ENCODE peak calls at places on chromosomes 7 and 10, in nine cellular contexts. B is spleen, K is suprapubic skin, R is HCT116, G is uterus, Y is heart left ventricle, W is IMR-90, N is sigmoid colon, J is stomach. T is an unnamed sample.

GRCh38 chr10:89644691-89644966 is 413 bp downstream of the PANK1 start:
- DNase-seq in W (no peak), J (no peak), G (no peak), B (peak), N (no peak), R (no peak), K (peak), Y (no peak), T (no peak)

GRCh38 chr10:118592675-118593330 is 2.6 kb downstream of the PRLHR start:
- DNase-seq in Y (no peak), R (no peak), K (no peak), N (no peak), W (no peak), J (no peak), G (no peak), B (no peak), T (no peak)

GRCh38 chr7:155983176-155983815 is 171.0 kb upstream of the SHH start:
- DNase-seq in Y (no peak), N (peak), R (no peak), W (no peak), K (peak), B (no peak), G (no peak), J (peak), T (no peak)

GRCh38 chr7:73429218-73429617 is 4.4 kb upstream of the FZD9 start:
- DNase-seq in Y (no peak), B (peak), K (no peak), W (peak), R (no peak), G (no peak), N (no peak), J (no peak), T (no peak)

GRCh38 chr7:23717788-23718187 is 7.8 kb downstream of the STK31 start:
- DNase-seq in J (no peak), Y (no peak), G (no peak), N (no peak), W (no peak), K (no peak), B (no peak), R (no peak), T (no peak)

GRCh38 chr7:37337522-37337921 is 111.1 kb downstream of the ELMO1 start:
- DNase-seq in G (no peak), J (no peak), R (no peak), N (no peak), K (no peak), W (no peak), B (no peak), Y (no peak), T (no peak)

GRCh38 chr7:24732646-24733413 is 24.4 kb downstream of the GSDME start:
- DNase-seq in J (no peak), K (no peak), B (no peak), W (peak), G (no peak), Y (no peak), N (no peak), R (no peak), T (peak)

GRCh38 chr10:17088118-17088806 is 41.3 kb downstream of the CUBN start:
- DNase-seq in N (no peak), R (no peak), K (no peak), G (no peak), J (no peak), Y (no peak), W (peak), B (no peak), T (no peak)

GRCh38 chr10:90222939-90223338 is 521.5 kb downstream of the KIF20B start:
- DNase-seq in K (no peak), G (no peak), B (no peak), Y (no peak), N (no peak), W (no peak), R (no peak), J (no peak), T (no peak)

GRCh38 chr10:127524229-127524628 is 24.9 kb upstream of the NPS start:
- DNase-seq in G (no peak), J (no peak), W (no peak), N (no peak), Y (no peak), K (no peak), B (no peak), R (peak), T (no peak)

GRCh38 chr10:74827045-74827441 is 643 bp downstream of the KAT6B start:
- DNase-seq in N (no peak), J (no peak), W (no peak), Y (no peak), G (no peak), K (no peak), R (no peak), B (no peak), T (no peak)

GRCh38 chr10:103677486-103677885 is 177.9 kb downstream of the SH3PXD2A start:
- DNase-seq in K (no peak), W (no peak), J (no peak), N (no peak), G (no peak), Y (no peak), R (no peak), B (no peak), T (no peak)

GRCh38 chr10:30047430-30047829 is 12.0 kb downstream of the JCAD start:
- DNase-seq in Y (no peak), J (no peak), B (no peak), R (no peak), K (no peak), N (no peak), G (no peak), W (no peak), T (no peak)

GRCh38 chr10:30045961-30046360 is 13.4 kb downstream of the JCAD start:
- DNase-seq in Y (no peak), J (no peak), B (no peak), W (no peak), G (no peak), R (no peak), K (no peak), N (no peak), T (no peak)

GRCh38 chr10:30048768-30049507 is 10.4 kb downstream of the JCAD start:
- DNase-seq in Y (peak), B (no peak), R (no peak), G (peak), K (no peak), N (no peak), W (no peak), J (no peak), T (no peak)

GRCh38 chr10:30047924-30048531 is 11.4 kb downstream of the JCAD start:
- DNase-seq in Y (no peak), J (no peak), N (no peak), W (no peak), G (no peak), K (no peak), R (no peak), B (no peak), T (no peak)

DNA sequence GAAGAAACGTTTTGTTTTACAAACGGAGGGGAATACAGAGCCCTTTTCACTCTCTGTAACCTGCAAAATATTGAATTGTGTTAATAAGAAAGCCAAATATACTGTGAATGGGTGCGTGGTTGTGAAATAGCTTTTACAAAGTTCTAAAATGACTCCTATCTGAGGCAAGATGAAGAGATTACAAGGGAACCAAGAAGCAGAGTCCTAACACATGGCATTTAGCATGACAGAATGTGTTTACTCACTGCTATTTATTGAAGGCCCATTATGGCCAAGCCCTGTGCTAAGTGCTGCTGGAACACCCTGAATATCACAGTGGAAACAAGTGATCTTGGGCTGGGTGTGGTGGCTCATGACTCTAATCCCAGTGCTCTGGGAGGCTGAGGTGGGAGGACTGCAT is 12.9 kb downstream of the JCAD start:
- DNase-seq in W (no peak), K (no peak), B (no peak), J (no peak), Y (no peak), G (no peak), R (no peak), N (no peak), T (no peak)
- TF ChIP-seq POLR2A in W (no peak), K (no peak), B (no peak), J (no peak), Y (no peak), G (no peak), R (no peak), N (no peak), T (no peak)

GRCh38 chr10:131021246-131021895 is 290.1 kb downstream of the TCERG1L start:
- DNase-seq in J (no peak), W (no peak), G (no peak), R (no peak), Y (no peak), K (peak), N (peak), B (peak), T (no peak)
- TF ChIP-seq POLR2A in J (no peak), W (no peak), G (no peak), R (no peak), Y (no peak), K (no peak), N (no peak), B (no peak), T (no peak)

GRCh38 chr10:69048103-69048502 is 39.8 kb upstream of the SRGN start:
- DNase-seq in Y (peak), J (peak), N (peak), G (no peak), B (peak), W (peak), R (no peak), K (no peak), T (no peak)
- TF ChIP-seq POLR2A in Y (no peak), J (no peak), N (no peak), G (no peak), B (no peak), W (no peak), R (no peak), K (no peak), T (no peak)

GRCh38 chr10:133261726-133262325 is 14.8 kb downstream of the ADAM8 start:
- DNase-seq in B (peak), G (peak), W (peak), K (peak), Y (peak), R (no peak), J (peak), N (peak), T (peak)
- TF ChIP-seq POLR2A in B (no peak), G (peak), W (peak), K (peak), Y (no peak), R (no peak), J (no peak), N (no peak), T (no peak)

GRCh38 chr7:16989883-16990413 is 108.2 kb upstream of the AGR3 start:
- DNase-seq in B (no peak), R (peak), Y (peak), K (peak), G (peak), N (peak), J (peak), W (peak), T (peak)
- TF ChIP-seq POLR2A in B (no peak), R (no peak), Y (no peak), K (peak), G (no peak), N (no peak), J (no peak), W (no peak), T (peak)

GRCh38 chr7:94001396-94001795 is 2.8 kb downstream of the BET1 start:
- DNase-seq in K (no peak), R (no peak), W (peak), J (no peak), N (no peak), Y (no peak), B (no peak), G (no peak), T (no peak)

GRCh38 chr7:94008537-94008936 is 4.4 kb upstream of the BET1 start:
- DNase-seq in W (peak), K (no peak), Y (no peak), J (no peak), B (no peak), N (no peak), R (no peak), G (no peak), T (no peak)

GRCh38 chr7:94005753-94006152 is 1.6 kb upstream of the BET1 start:
- DNase-seq in N (no peak), W (no peak), B (no peak), R (no peak), Y (no peak), J (no peak), K (no peak), G (no peak), T (no peak)

GRCh38 chr7:94003446-94004023 is 620 bp downstream of the BET1 start:
- DNase-seq in K (no peak), Y (no peak), N (no peak), W (peak), R (no peak), J (no peak), G (no peak), B (no peak), T (peak)

GRCh38 chr7:94004024-94004945 is at the start of gene BET1:
- DNase-seq in N (peak), R (peak), K (peak), G (peak), B (peak), Y (peak), J (peak), W (peak), T (peak)
- TF ChIP-seq POLR2A in N (peak), R (peak), K (peak), G (peak), B (peak), Y (no peak), J (no peak), W (peak), T (peak)

T was measured in H54.